ENCODE peak calls at places on chromosomes 2 and 18, in five cellular contexts. One of them, this sample, is unnamed.

GRCh38 chr18:54946149-54946581 is 13.1 kb downstream of the CCDC68 start:
- DNase-seq in stimulated activated CD4-positive, alpha-beta T cell treated with anti-CD3 and anti-CD28 coated beads, Interleukin-12 subunit alpha, Interleukin-12 subunit beta, amount 100 ng/mL, for 24 hours: no peak
- DNase-seq in ovary: no peak
- DNase-seq in G401: no peak
- DNase-seq in islet precursor cell: no peak
- DNase-seq in this sample: no peak

GRCh38 chr18:58838165-58838860 is 26.4 kb upstream of the ZNF532 start:
- DNase-seq in ovary: no peak
- DNase-seq in islet precursor cell: no peak
- DNase-seq in stimulated activated CD4-positive, alpha-beta T cell treated with anti-CD3 and anti-CD28 coated beads, Interleukin-12 subunit alpha, Interleukin-12 subunit beta, amount 100 ng/mL, for 24 hours: no peak
- DNase-seq in G401: no peak
- DNase-seq in this sample: no peak

GRCh38 chr2:129806985-129807384 is 172.5 kb upstream of the RAB6C start:
- DNase-seq in G401: no peak
- DNase-seq in islet precursor cell: peak
- DNase-seq in stimulated activated CD4-positive, alpha-beta T cell treated with anti-CD3 and anti-CD28 coated beads, Interleukin-12 subunit alpha, Interleukin-12 subunit beta, amount 100 ng/mL, for 24 hours: no peak
- DNase-seq in ovary: no peak
- DNase-seq in this sample: no peak

GRCh38 chr18:50231621-50232020 is 34.7 kb downstream of the CFAP53 start:
- DNase-seq in islet precursor cell: no peak
- DNase-seq in ovary: no peak
- DNase-seq in stimulated activated CD4-positive, alpha-beta T cell treated with anti-CD3 and anti-CD28 coated beads, Interleukin-12 subunit alpha, Interleukin-12 subunit beta, amount 100 ng/mL, for 24 hours: no peak
- DNase-seq in G401: no peak
- DNase-seq in this sample: no peak

GRCh38 chr18:8948471-8949149 is 153.9 kb upstream of the NDUFV2 start:
- DNase-seq in islet precursor cell: peak
- DNase-seq in stimulated activated CD4-positive, alpha-beta T cell treated with anti-CD3 and anti-CD28 coated beads, Interleukin-12 subunit alpha, Interleukin-12 subunit beta, amount 100 ng/mL, for 24 hours: no peak
- DNase-seq in G401: peak
- DNase-seq in ovary: no peak
- DNase-seq in this sample: no peak

GRCh38 chr2:9771481-9772017 is 71.7 kb upstream of the TAF1B start:
- DNase-seq in G401: peak
- DNase-seq in islet precursor cell: no peak
- DNase-seq in ovary: no peak
- DNase-seq in stimulated activated CD4-positive, alpha-beta T cell treated with anti-CD3 and anti-CD28 coated beads, Interleukin-12 subunit alpha, Interleukin-12 subunit beta, amount 100 ng/mL, for 24 hours: no peak
- DNase-seq in this sample: no peak

GRCh38 chr2:147829106-147829505 is 15.7 kb upstream of the ACVR2A start:
- DNase-seq in stimulated activated CD4-positive, alpha-beta T cell treated with anti-CD3 and anti-CD28 coated beads, Interleukin-12 subunit alpha, Interleukin-12 subunit beta, amount 100 ng/mL, for 24 hours: no peak
- DNase-seq in G401: no peak
- DNase-seq in ovary: no peak
- DNase-seq in islet precursor cell: no peak
- DNase-seq in this sample: no peak

GRCh38 chr2:207589143-207589542 is 36.1 kb downstream of the METTL21A start:
- DNase-seq in stimulated activated CD4-positive, alpha-beta T cell treated with anti-CD3 and anti-CD28 coated beads, Interleukin-12 subunit alpha, Interleukin-12 subunit beta, amount 100 ng/mL, for 24 hours: no peak
- DNase-seq in G401: no peak
- DNase-seq in islet precursor cell: no peak
- DNase-seq in ovary: no peak
- DNase-seq in this sample: no peak

GRCh38 chr2:145012214-145012670 is 492.3 kb upstream of the ZEB2 start:
- DNase-seq in G401: no peak
- DNase-seq in stimulated activated CD4-positive, alpha-beta T cell treated with anti-CD3 and anti-CD28 coated beads, Interleukin-12 subunit alpha, Interleukin-12 subunit beta, amount 100 ng/mL, for 24 hours: no peak
- DNase-seq in ovary: no peak
- DNase-seq in islet precursor cell: no peak
- DNase-seq in this sample: no peak

GRCh38 chr2:134714228-134714627 is 4.6 kb downstream of the TMEM163 start:
- DNase-seq in G401: no peak
- DNase-seq in islet precursor cell: no peak
- DNase-seq in ovary: no peak
- DNase-seq in stimulated activated CD4-positive, alpha-beta T cell treated with anti-CD3 and anti-CD28 coated beads, Interleukin-12 subunit alpha, Interleukin-12 subunit beta, amount 100 ng/mL, for 24 hours: no peak
- DNase-seq in this sample: no peak